ENCODE peak calls at places on chromosomes 3 and 15, in five cellular contexts. I is OCI-LY7; M is PC-3; F is transverse colon; G is CD8-positive, alpha-beta T cell. K is an unnamed sample.

GRCh38 chr15:43250785-43251184 is 15.9 kb downstream of the TGM5 start:
- DNase-seq in F (no peak), M (no peak), G (no peak), I (no peak), K (no peak)

GRCh38 chr15:86164222-86164898 is 84.7 kb downstream of the AGBL1 start:
- DNase-seq in M (no peak), F (no peak), G (no peak), I (no peak), K (no peak)

GRCh38 chr3:3776607-3777006 is 22.6 kb upstream of the LRRN1 start:
- DNase-seq in I (no peak), G (no peak), M (no peak), F (no peak), K (no peak)

GRCh38 chr3:125594581-125595011 is 701 bp downstream of the OSBPL11 start:
- DNase-seq in G (peak; percentile 17), I (peak; percentile 10), F (peak; percentile 38), M (no peak), K (no peak)

GRCh38 chr3:62682826-62683225 is 192.4 kb downstream of the CADPS start:
- DNase-seq in F (no peak), I (no peak), M (no peak), G (no peak), K (no peak)

GRCh38 chr3:193605876-193606275 is 12.9 kb downstream of the OPA1 start:
- DNase-seq in M (peak; percentile 88), G (peak; percentile 55), F (peak; percentile 55), I (peak; percentile 73), K (peak; percentile 18)

GRCh38 chr3:189286188-189286587 is 114.4 kb downstream of the TPRG1 start:
- DNase-seq in G (no peak), M (no peak), F (no peak), I (peak; percentile 55), K (no peak)

GRCh38 chr3:57079221-57079831 is 18.9 kb downstream of the SPATA12 start:
- DNase-seq in M (peak; percentile 59), I (peak; percentile 64), G (no peak), F (peak; percentile 48), K (peak; percentile 77)

GRCh38 chr3:2772803-2773202 is 337.4 kb downstream of the IL5RA start:
- DNase-seq in F (no peak), M (no peak), I (no peak), G (no peak), K (no peak)

GRCh38 chr3:74000715-74001114 is 376.0 kb upstream of the PDZRN3 start:
- DNase-seq in G (no peak), F (no peak), I (no peak), M (no peak), K (no peak)

GRCh38 chr15:48176097-48176496 is 2.0 kb downstream of the MYEF2 start:
- DNase-seq in I (no peak), G (no peak), F (no peak), M (no peak), K (no peak)

GRCh38 chr3:58116161-58116955 is 94.4 kb downstream of the DNASE1L3 start:
- DNase-seq in I (peak; percentile 15), F (no peak), G (peak; percentile 52), M (no peak), K (peak; percentile 63)

GRCh38 chr3:94453864-94454263 is 391.0 kb downstream of the NSUN3 start:
- DNase-seq in M (no peak), F (no peak), I (no peak), G (no peak), K (no peak)

GRCh38 chr15:38842991-38843610 is 278.5 kb upstream of the RASGRP1 start:
- DNase-seq in I (no peak), G (no peak), M (no peak), F (no peak), K (no peak)

GRCh38 chr3:155618575-155618974 is 126.3 kb downstream of the PLCH1 start:
- DNase-seq in I (no peak), M (no peak), G (no peak), F (no peak), K (no peak)

GRCh38 chr3:52784021-52784621 is 6.7 kb downstream of the ITIH1 start:
- DNase-seq in G (no peak), I (no peak), F (no peak), M (no peak), K (no peak)

GRCh38 chr15:43799209-43799944 is 643 bp downstream of the SERINC4 start:
- DNase-seq in I (peak; percentile 88), M (no peak), G (no peak), F (peak; percentile 32), K (peak; percentile 23)

GRCh38 chr15:62391565-62392262 is 226.6 kb upstream of the C2CD4B start:
- DNase-seq in F (peak; percentile 59), M (peak; percentile 36), G (peak; percentile 12), I (peak; percentile 5), K (peak; percentile 54)

GRCh38 chr3:30408105-30408557 is 198.3 kb upstream of the TGFBR2 start:
- DNase-seq in G (no peak), M (peak; percentile 93), I (no peak), F (no peak), K (no peak)

GRCh38 chr3:171935261-171936123 is 92.3 kb downstream of the TMEM212 start:
- DNase-seq in F (no peak), I (no peak), M (no peak), G (no peak), K (no peak)

GRCh38 chr3:167876603-167877325 is 141.2 kb downstream of the SERPINI1 start:
- DNase-seq in F (no peak), G (no peak), I (no peak), M (peak; percentile 77), K (no peak)

GRCh38 chr15:89203705-89204273 is 17.6 kb downstream of the RLBP1 start:
- DNase-seq in G (peak; percentile 18), M (no peak), I (no peak), F (no peak), K (peak; percentile 39)

GRCh38 chr3:5489536-5489935 is 302.0 kb downstream of the EDEM1 start:
- DNase-seq in I (no peak), M (no peak), F (no peak), G (no peak), K (no peak)

GRCh38 chr3:65625310-65625709 is 413.4 kb downstream of the MAGI1 start:
- DNase-seq in I (no peak), M (no peak), G (no peak), F (no peak), K (no peak)

GRCh38 chr3:113631573-113631972 is 64.9 kb downstream of the USF3 start:
- DNase-seq in M (no peak), F (no peak), G (no peak), I (no peak), K (no peak)

GRCh38 chr3:180184806-180185205 is 148.1 kb upstream of the PEX5L start:
- DNase-seq in M (no peak), I (no peak), F (no peak), G (no peak), K (no peak)

GRCh38 chr3:127997961-127998360 is 54.3 kb upstream of the SEC61A1 start:
- DNase-seq in I (no peak), G (no peak), F (no peak), M (peak; percentile 43), K (no peak)

GRCh38 chr15:48494646-48495045 is 150.9 kb downstream of the FBN1 start:
- DNase-seq in M (no peak), I (no peak), G (no peak), F (no peak), K (no peak)

GRCh38 chr3:113685956-113686721 is 10.3 kb downstream of the USF3 start:
- DNase-seq in F (no peak), G (no peak), I (no peak), M (no peak), K (no peak)

GRCh38 chr15:45551691-45552090 is 29.1 kb upstream of the SLC30A4 start:
- DNase-seq in M (no peak), I (no peak), F (no peak), G (no peak), K (no peak)

GRCh38 chr3:75395601-75396315 is 268.4 kb upstream of the FRG2C start:
- DNase-seq in I (no peak), G (no peak), M (no peak), F (no peak), K (no peak)

GRCh38 chr15:73807865-73808264 is 54.7 kb upstream of the INSYN1 start:
- DNase-seq in F (no peak), M (no peak), I (no peak), G (no peak), K (no peak)

GRCh38 chr3:149784064-149784704 is 8.2 kb downstream of the ANKUB1 start:
- DNase-seq in M (peak; percentile 7), I (no peak), G (no peak), F (no peak), K (no peak)

GRCh38 chr15:27527490-27528067 is 556.6 kb downstream of the GABRG3 start:
- DNase-seq in G (no peak), F (no peak), M (no peak), I (no peak), K (no peak)

GRCh38 chr3:23728651-23729117 is 77.1 kb upstream of the UBE2E1 start:
- DNase-seq in I (no peak), F (no peak), M (peak; percentile 71), G (no peak), K (no peak)

GRCh38 chr3:38567498-38567897 is 71.4 kb downstream of the EXOG start:
- DNase-seq in M (no peak), G (no peak), F (no peak), I (no peak), K (no peak)

GRCh38 chr3:30282052-30282708 is 324.2 kb upstream of the TGFBR2 start:
- DNase-seq in F (no peak), G (no peak), I (no peak), M (peak; percentile 89), K (no peak)

GRCh38 chr3:61250784-61251173 is 473 bp downstream of the FHIT start:
- DNase-seq in G (no peak), I (peak; percentile 43), M (peak; percentile 43), F (peak; percentile 40), K (no peak)

GRCh38 chr3:123881771-123882170 is 2.4 kb downstream of the MYLK start:
- DNase-seq in I (no peak), G (no peak), M (no peak), F (no peak), K (no peak)

GRCh38 chr3:123883111-123883510 is 1.0 kb downstream of the MYLK start:
- DNase-seq in I (no peak), G (no peak), F (peak; percentile 21), M (no peak), K (no peak)

GRCh38 chr3:123883656-123884257 is 375 bp downstream of the MYLK start:
- DNase-seq in F (peak; percentile 16), I (no peak), G (no peak), M (no peak), K (no peak)

GRCh38 chr3:123878807-123879206 is 5.3 kb downstream of the MYLK start:
- DNase-seq in G (no peak), F (no peak), M (no peak), I (no peak), K (no peak)

GRCh38 chr3:123880998-123881561 is 3.1 kb downstream of the MYLK start:
- DNase-seq in G (no peak), M (peak; percentile 64), F (no peak), I (no peak), K (no peak)
- TF ChIP-seq CTCF in G (no peak), M (peak; percentile 83), F (peak; percentile 34), I (peak; percentile 34), K (peak; percentile 26)

GRCh38 chr3:123350971-123351370 is 97.9 kb downstream of the ADCY5 start:
- DNase-seq in G (no peak), M (no peak), F (no peak), I (no peak), K (no peak)
- TF ChIP-seq CTCF in G (no peak), M (no peak), F (no peak), I (no peak), K (no peak)

GRCh38 chr3:187295635-187296034 is 4.1 kb upstream of the MASP1 start:
- DNase-seq in I (no peak), M (peak; percentile 49), F (no peak), G (no peak), K (no peak)
- TF ChIP-seq CTCF in I (peak; percentile 48), M (peak; percentile 64), F (no peak), G (no peak), K (no peak)

GRCh38 chr3:36837089-36837488 is 72.7 kb upstream of the DCLK3 start:
- DNase-seq in G (no peak), M (no peak), I (no peak), F (no peak), K (no peak)
- TF ChIP-seq CTCF in G (no peak), M (no peak), I (peak; percentile 61), F (no peak), K (peak; percentile 36)

K was measured in GM13977.